ENCODE peak calls at places on chromosome 5, in four cellular contexts. D is endodermal cell, K is lower leg skin, O is posterior vena cava. N is an unnamed sample.

GRCh38 chr5:86337667-86338460 is 279.9 kb upstream of the COX7C start:
- DNase-seq in K (no peak), D (no peak), O (peak; percentile 72), N (peak; percentile 35)

GRCh38 chr5:67047180-67047579 is 149.4 kb downstream of the CD180 start:
- DNase-seq in D (no peak), K (no peak), O (no peak), N (no peak)

GRCh38 chr5:127564002-127564769 is 46.7 kb downstream of the PRRC1 start:
- DNase-seq in D (peak; percentile 71), O (no peak), K (peak; percentile 23), N (no peak)

GRCh38 chr5:132747064-132747692 is at the start of gene CCNI2:
- DNase-seq in D (peak; percentile 80), O (no peak), K (no peak), N (no peak)

GRCh38 chr5:135602882-135603721 is 24.3 kb upstream of the CXCL14 start:
- DNase-seq in K (peak; percentile 13), O (no peak), D (peak; percentile 53), N (no peak)

GRCh38 chr5:6787941-6788340 is 74.7 kb downstream of the TENT4A start:
- DNase-seq in K (no peak), D (no peak), O (no peak), N (no peak)

GRCh38 chr5:122436615-122437014 is 124.6 kb downstream of the SNCAIP start:
- DNase-seq in K (no peak), D (no peak), O (no peak), N (no peak)

GRCh38 chr5:143657814-143658395 is 154.1 kb upstream of the HMHB1 start:
- DNase-seq in D (no peak), O (no peak), K (no peak), N (no peak)

GRCh38 chr5:83029912-83030311 is 47.3 kb downstream of the TMEM167A start:
- DNase-seq in O (no peak), K (no peak), D (no peak), N (no peak)

GRCh38 chr5:67680109-67680508 is 483.5 kb upstream of the CD180 start:
- DNase-seq in D (no peak), K (no peak), O (no peak), N (no peak)

GRCh38 chr5:179863449-179864085 is 5.0 kb upstream of the MRNIP start:
- DNase-seq in O (peak; percentile 77), D (no peak), K (no peak), N (no peak)

N was measured in RWPE2.